ENCODE peak calls at places on chromosomes 12 and 14, in nine cellular contexts. One of them, this sample, is unnamed.

GRCh38 chr12:82835217-82835616 is 148.5 kb downstream of the TMTC2 start:
- DNase-seq in GM23248: peak; percentile 79
- DNase-seq in heart left ventricle: no peak
- DNase-seq in PC-3: peak; percentile 78
- DNase-seq in transverse colon: no peak
- DNase-seq in astrocyte of the spinal cord: peak; percentile 21
- DNase-seq in cardiac fibroblast: peak; percentile 54
- DNase-seq in adrenal gland: no peak
- DNase-seq in neural progenitor cell: no peak
- DNase-seq in this sample: no peak

GRCh38 chr12:47078733-47079364 is 572 bp upstream of the PCED1B start:
- DNase-seq in GM23248: peak; percentile 65
- DNase-seq in heart left ventricle: no peak
- DNase-seq in PC-3: peak; percentile 47
- DNase-seq in transverse colon: peak; percentile 45
- DNase-seq in astrocyte of the spinal cord: no peak
- DNase-seq in cardiac fibroblast: peak; percentile 18
- DNase-seq in adrenal gland: peak; percentile 54
- DNase-seq in neural progenitor cell: peak; percentile 34
- DNase-seq in this sample: no peak

GRCh38 chr12:96134200-96134599 is 60.0 kb upstream of the ELK3 start:
- DNase-seq in GM23248: no peak
- DNase-seq in heart left ventricle: no peak
- DNase-seq in PC-3: no peak
- DNase-seq in transverse colon: no peak
- DNase-seq in astrocyte of the spinal cord: no peak
- DNase-seq in cardiac fibroblast: no peak
- DNase-seq in adrenal gland: no peak
- DNase-seq in neural progenitor cell: no peak
- DNase-seq in this sample: no peak

GRCh38 chr12:99915251-99916082 is 69.3 kb downstream of the ANKS1B start:
- DNase-seq in GM23248: peak; percentile 50
- DNase-seq in heart left ventricle: no peak
- DNase-seq in PC-3: peak; percentile 86
- DNase-seq in transverse colon: no peak
- DNase-seq in astrocyte of the spinal cord: no peak
- DNase-seq in cardiac fibroblast: peak; percentile 17
- DNase-seq in adrenal gland: no peak
- DNase-seq in neural progenitor cell: no peak
- DNase-seq in this sample: no peak

GRCh38 chr12:101992091-101992490 is 69.7 kb downstream of the WASHC3 start:
- DNase-seq in GM23248: peak; percentile 66
- DNase-seq in heart left ventricle: no peak
- DNase-seq in PC-3: no peak
- DNase-seq in transverse colon: no peak
- DNase-seq in astrocyte of the spinal cord: no peak
- DNase-seq in cardiac fibroblast: peak; percentile 16
- DNase-seq in adrenal gland: no peak
- DNase-seq in neural progenitor cell: no peak
- DNase-seq in this sample: no peak

GRCh38 chr12:63450821-63451220 is 217.5 kb downstream of the DPY19L2 start:
- DNase-seq in GM23248: no peak
- DNase-seq in heart left ventricle: no peak
- DNase-seq in PC-3: no peak
- DNase-seq in transverse colon: no peak
- DNase-seq in astrocyte of the spinal cord: no peak
- DNase-seq in cardiac fibroblast: no peak
- DNase-seq in adrenal gland: no peak
- DNase-seq in neural progenitor cell: no peak
- DNase-seq in this sample: no peak

GRCh38 chr12:89244536-89244935 is 107.8 kb downstream of the DUSP6 start:
- DNase-seq in GM23248: peak; percentile 42
- DNase-seq in heart left ventricle: no peak
- DNase-seq in PC-3: no peak
- DNase-seq in transverse colon: no peak
- DNase-seq in astrocyte of the spinal cord: no peak
- DNase-seq in cardiac fibroblast: peak; percentile 66
- DNase-seq in adrenal gland: no peak
- DNase-seq in neural progenitor cell: no peak
- DNase-seq in this sample: no peak

GRCh38 chr14:55954108-55954507 is 164.1 kb upstream of the PELI2 start:
- DNase-seq in GM23248: no peak
- DNase-seq in heart left ventricle: no peak
- DNase-seq in PC-3: no peak
- DNase-seq in transverse colon: no peak
- DNase-seq in astrocyte of the spinal cord: no peak
- DNase-seq in cardiac fibroblast: no peak
- DNase-seq in adrenal gland: no peak
- DNase-seq in neural progenitor cell: no peak
- DNase-seq in this sample: no peak

GRCh38 chr12:29023436-29024076 is 125.5 kb upstream of the FAR2 start:
- DNase-seq in GM23248: no peak
- DNase-seq in heart left ventricle: no peak
- DNase-seq in PC-3: no peak
- DNase-seq in transverse colon: no peak
- DNase-seq in astrocyte of the spinal cord: no peak
- DNase-seq in cardiac fibroblast: no peak
- DNase-seq in adrenal gland: no peak
- DNase-seq in neural progenitor cell: peak; percentile 14
- DNase-seq in this sample: no peak

GRCh38 chr12:57896437-57897201 is 44.7 kb upstream of the ATP23 start:
- DNase-seq in GM23248: peak; percentile 77
- DNase-seq in heart left ventricle: peak; percentile 86
- DNase-seq in PC-3: no peak
- DNase-seq in transverse colon: peak; percentile 79
- DNase-seq in astrocyte of the spinal cord: peak; percentile 75
- DNase-seq in cardiac fibroblast: peak; percentile 89
- DNase-seq in adrenal gland: peak; percentile 72
- DNase-seq in neural progenitor cell: peak; percentile 78
- DNase-seq in this sample: peak; percentile 65

GRCh38 chr12:65171870-65172269 is 2.5 kb downstream of the LEMD3 start:
- DNase-seq in GM23248: peak; percentile 15
- DNase-seq in heart left ventricle: no peak
- DNase-seq in PC-3: peak; percentile 44
- DNase-seq in transverse colon: no peak
- DNase-seq in astrocyte of the spinal cord: no peak
- DNase-seq in cardiac fibroblast: no peak
- DNase-seq in adrenal gland: no peak
- DNase-seq in neural progenitor cell: no peak
- DNase-seq in this sample: no peak

GRCh38 chr12:100799770-100800169 is 5.2 kb downstream of the ANO4 start:
- DNase-seq in GM23248: peak; percentile 65
- DNase-seq in heart left ventricle: no peak
- DNase-seq in PC-3: peak; percentile 27
- DNase-seq in transverse colon: no peak
- DNase-seq in astrocyte of the spinal cord: no peak
- DNase-seq in cardiac fibroblast: no peak
- DNase-seq in adrenal gland: no peak
- DNase-seq in neural progenitor cell: no peak
- DNase-seq in this sample: no peak

GRCh38 chr14:99359906-99360305 is 87.9 kb upstream of the BCL11B start:
- DNase-seq in GM23248: no peak
- DNase-seq in heart left ventricle: no peak
- DNase-seq in PC-3: no peak
- DNase-seq in transverse colon: no peak
- DNase-seq in astrocyte of the spinal cord: no peak
- DNase-seq in cardiac fibroblast: no peak
- DNase-seq in adrenal gland: no peak
- DNase-seq in neural progenitor cell: no peak
- DNase-seq in this sample: no peak

GRCh38 chr14:103121846-103122577 is 1.2 kb upstream of the TNFAIP2 start:
- DNase-seq in GM23248: peak; percentile 63
- DNase-seq in heart left ventricle: peak; percentile 87
- DNase-seq in PC-3: peak; percentile 65
- DNase-seq in transverse colon: peak; percentile 77
- DNase-seq in astrocyte of the spinal cord: peak; percentile 54
- DNase-seq in cardiac fibroblast: peak; percentile 97
- DNase-seq in adrenal gland: peak; percentile 72
- DNase-seq in neural progenitor cell: peak; percentile 69
- DNase-seq in this sample: no peak

GRCh38 chr14:103123128-103123633 is at the start of gene TNFAIP2:
- DNase-seq in GM23248: peak; percentile 64
- DNase-seq in heart left ventricle: peak; percentile 77
- DNase-seq in PC-3: no peak
- DNase-seq in transverse colon: peak; percentile 55
- DNase-seq in astrocyte of the spinal cord: no peak
- DNase-seq in cardiac fibroblast: peak; percentile 38
- DNase-seq in adrenal gland: peak; percentile 64
- DNase-seq in neural progenitor cell: peak; percentile 84
- DNase-seq in this sample: peak; percentile 44

GRCh38 chr14:103123634-103124500 is 606 bp downstream of the TNFAIP2 start:
- DNase-seq in GM23248: peak; percentile 76
- DNase-seq in heart left ventricle: peak; percentile 63
- DNase-seq in PC-3: peak; percentile 44
- DNase-seq in transverse colon: no peak
- DNase-seq in astrocyte of the spinal cord: no peak
- DNase-seq in cardiac fibroblast: peak; percentile 45
- DNase-seq in adrenal gland: peak; percentile 52
- DNase-seq in neural progenitor cell: peak; percentile 61
- DNase-seq in this sample: peak; percentile 55

GRCh38 chr14:103121161-103121845 is 2.0 kb upstream of the TNFAIP2 start:
- DNase-seq in GM23248: peak; percentile 43
- DNase-seq in heart left ventricle: peak; percentile 75
- DNase-seq in PC-3: no peak
- DNase-seq in transverse colon: peak; percentile 48
- DNase-seq in astrocyte of the spinal cord: no peak
- DNase-seq in cardiac fibroblast: peak; percentile 72
- DNase-seq in adrenal gland: peak; percentile 48
- DNase-seq in neural progenitor cell: no peak
- DNase-seq in this sample: no peak

DNA sequence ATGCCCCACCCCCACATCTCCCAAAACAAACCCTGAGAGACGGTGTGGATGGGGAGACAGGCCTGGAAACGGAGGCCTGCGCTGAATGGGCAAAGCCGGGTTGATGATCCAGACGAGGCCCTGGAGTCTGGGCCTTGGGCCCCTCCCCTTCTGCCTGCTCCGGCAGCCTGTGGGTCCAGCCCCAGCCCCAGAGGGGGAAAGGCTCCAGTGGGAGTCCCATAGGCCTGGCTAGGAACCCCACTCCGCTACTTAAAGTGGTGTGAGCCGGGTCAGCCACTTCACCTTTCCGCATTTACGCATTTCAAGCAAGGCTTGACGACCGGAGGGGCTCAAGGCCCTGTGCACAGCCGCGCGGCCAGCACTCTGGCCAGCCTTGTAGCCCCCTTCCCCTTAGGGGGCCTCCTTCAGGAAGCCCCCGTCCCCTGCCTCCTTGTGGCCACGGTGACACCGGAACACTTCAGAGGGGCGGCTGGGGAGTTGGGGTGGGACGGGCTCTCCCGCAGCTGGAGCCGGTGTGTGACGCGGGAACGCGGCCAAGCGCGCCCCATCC is 608 bp upstream of the TNFAIP2 start:
- DNase-seq in GM23248: peak; percentile 24
- DNase-seq in heart left ventricle: no peak
- DNase-seq in PC-3: no peak
- DNase-seq in transverse colon: no peak
- DNase-seq in astrocyte of the spinal cord: no peak
- DNase-seq in cardiac fibroblast: no peak
- DNase-seq in adrenal gland: no peak
- DNase-seq in neural progenitor cell: peak; percentile 57
- DNase-seq in this sample: no peak
- H3K4me3 ChIP-seq in GM23248: peak overlapping the region; percentile 64
- H3K4me3 ChIP-seq in heart left ventricle: peak overlapping the region; percentile 74
- H3K4me3 ChIP-seq in PC-3: peak overlapping the region; percentile 80
- H3K4me3 ChIP-seq in transverse colon: peak overlapping the region; percentile 38
- H3K4me3 ChIP-seq in astrocyte of the spinal cord: no peak overlapping the region
- H3K4me3 ChIP-seq in cardiac fibroblast: peak overlapping the region; percentile 67
- H3K4me3 ChIP-seq in adrenal gland: peak overlapping the region; percentile 52
- H3K4me3 ChIP-seq in neural progenitor cell: peak overlapping the region; percentile 48
- H3K4me3 ChIP-seq in this sample: peak overlapping the region; percentile 64

GRCh38 chr12:3173008-3173553 is 95.9 kb downstream of the TSPAN9 start:
- DNase-seq in GM23248: no peak
- DNase-seq in heart left ventricle: no peak
- DNase-seq in PC-3: no peak
- DNase-seq in transverse colon: no peak
- DNase-seq in astrocyte of the spinal cord: no peak
- DNase-seq in cardiac fibroblast: no peak
- DNase-seq in adrenal gland: no peak
- DNase-seq in neural progenitor cell: no peak
- DNase-seq in this sample: no peak
- H3K4me3 ChIP-seq in GM23248: no peak overlapping the region
- H3K4me3 ChIP-seq in heart left ventricle: no peak overlapping the region
- H3K4me3 ChIP-seq in PC-3: no peak overlapping the region
- H3K4me3 ChIP-seq in transverse colon: no peak overlapping the region
- H3K4me3 ChIP-seq in astrocyte of the spinal cord: no peak overlapping the region
- H3K4me3 ChIP-seq in cardiac fibroblast: no peak overlapping the region
- H3K4me3 ChIP-seq in adrenal gland: no peak overlapping the region
- H3K4me3 ChIP-seq in neural progenitor cell: no peak overlapping the region
- H3K4me3 ChIP-seq in this sample: no peak overlapping the region

GRCh38 chr12:9760699-9761406 is at the start of gene CD69:
- DNase-seq in GM23248: no peak
- DNase-seq in heart left ventricle: no peak
- DNase-seq in PC-3: no peak
- DNase-seq in transverse colon: peak; percentile 71
- DNase-seq in astrocyte of the spinal cord: no peak
- DNase-seq in cardiac fibroblast: no peak
- DNase-seq in adrenal gland: no peak
- DNase-seq in neural progenitor cell: peak; percentile 60
- DNase-seq in this sample: no peak
- H3K4me3 ChIP-seq in GM23248: no peak within 1 kb of the TSS
- H3K4me3 ChIP-seq in heart left ventricle: peak within 1 kb of the TSS; percentile 11
- H3K4me3 ChIP-seq in PC-3: no peak within 1 kb of the TSS
- H3K4me3 ChIP-seq in transverse colon: peak within 1 kb of the TSS; percentile 11
- H3K4me3 ChIP-seq in astrocyte of the spinal cord: no peak within 1 kb of the TSS
- H3K4me3 ChIP-seq in cardiac fibroblast: no peak within 1 kb of the TSS
- H3K4me3 ChIP-seq in adrenal gland: no peak within 1 kb of the TSS
- H3K4me3 ChIP-seq in neural progenitor cell: no peak within 1 kb of the TSS
- H3K4me3 ChIP-seq in this sample: no peak within 1 kb of the TSS

DNA sequence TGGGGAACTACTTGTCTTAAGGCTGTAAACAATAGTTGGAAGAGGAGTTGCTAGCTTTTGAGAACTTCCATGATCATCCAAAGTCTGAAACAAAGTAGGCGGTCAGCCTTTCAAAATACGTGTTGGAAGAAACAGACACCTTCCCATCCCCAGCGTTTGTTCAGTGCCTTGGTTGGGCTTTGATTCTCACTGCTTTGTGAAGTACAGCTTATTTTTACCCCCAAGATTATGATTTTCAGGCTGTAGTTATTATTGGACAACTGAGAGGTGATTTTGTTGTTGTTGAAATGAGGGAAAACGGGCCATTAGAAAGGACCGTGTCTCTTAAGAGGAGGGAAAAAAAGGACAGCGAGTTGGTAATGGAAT is 910 bp upstream of the CEP83 start:
- DNase-seq in GM23248: peak; percentile 30
- DNase-seq in heart left ventricle: no peak
- DNase-seq in PC-3: peak; percentile 7
- DNase-seq in transverse colon: no peak
- DNase-seq in astrocyte of the spinal cord: no peak
- DNase-seq in cardiac fibroblast: no peak
- DNase-seq in adrenal gland: no peak
- DNase-seq in neural progenitor cell: no peak
- DNase-seq in this sample: no peak
- H3K4me3 ChIP-seq in GM23248: peak overlapping the region; percentile 93
- H3K4me3 ChIP-seq in heart left ventricle: peak overlapping the region; percentile 77
- H3K4me3 ChIP-seq in PC-3: peak overlapping the region; percentile 85
- H3K4me3 ChIP-seq in transverse colon: peak overlapping the region; percentile 62
- H3K4me3 ChIP-seq in astrocyte of the spinal cord: peak overlapping the region; percentile 94
- H3K4me3 ChIP-seq in cardiac fibroblast: peak overlapping the region; percentile 87
- H3K4me3 ChIP-seq in adrenal gland: peak overlapping the region; percentile 93
- H3K4me3 ChIP-seq in neural progenitor cell: peak overlapping the region; percentile 56
- H3K4me3 ChIP-seq in this sample: peak overlapping the region; percentile 80

GRCh38 chr14:60865378-60866127 is 115.3 kb downstream of the TRMT5 start:
- DNase-seq in GM23248: no peak
- DNase-seq in heart left ventricle: no peak
- DNase-seq in PC-3: no peak
- DNase-seq in transverse colon: no peak
- DNase-seq in astrocyte of the spinal cord: no peak
- DNase-seq in cardiac fibroblast: peak; percentile 6
- DNase-seq in adrenal gland: no peak
- DNase-seq in neural progenitor cell: no peak
- DNase-seq in this sample: no peak
- H3K4me3 ChIP-seq in GM23248: no peak overlapping the region
- H3K4me3 ChIP-seq in heart left ventricle: no peak overlapping the region
- H3K4me3 ChIP-seq in PC-3: no peak overlapping the region
- H3K4me3 ChIP-seq in transverse colon: no peak overlapping the region
- H3K4me3 ChIP-seq in astrocyte of the spinal cord: no peak overlapping the region
- H3K4me3 ChIP-seq in cardiac fibroblast: no peak overlapping the region
- H3K4me3 ChIP-seq in adrenal gland: no peak overlapping the region
- H3K4me3 ChIP-seq in neural progenitor cell: no peak overlapping the region
- H3K4me3 ChIP-seq in this sample: no peak overlapping the region

This sample was measured in MG63.